ENCODE peak calls at places on chromosomes 11 and 22, in six cellular contexts. Y, H, Z, E, Q and P are unnamed samples.

GRCh38 chr11:44611687-44612437 is 46.4 kb downstream of the CD82 start:
- DNase-seq in Z (no peak), Q (no peak), E (peak), Y (no peak), H (peak), P (no peak)

GRCh38 chr22:44807915-44808690 is 55.7 kb downstream of the ARHGAP8 start:
- DNase-seq in E (no peak), H (no peak), Q (no peak), Z (peak), Y (no peak), P (peak)

GRCh38 chr11:59754494-59754858 is 700 bp upstream of the STX3 start:
- DNase-seq in Y (peak), Q (no peak), E (no peak), H (peak), Z (no peak), P (no peak)

GRCh38 chr11:5197538-5197937 is 2.9 kb downstream of the OR51V1 start:
- DNase-seq in Q (no peak), Z (no peak), Y (peak), E (no peak), H (no peak), P (no peak)

GRCh38 chr11:75627879-75628668 is 40.8 kb downstream of the MAP6 start:
- DNase-seq in E (no peak), H (no peak), Z (no peak), Q (no peak), Y (peak), P (peak)

GRCh38 chr22:24141586-24141985 is 39.7 kb upstream of the SUSD2 start:
- DNase-seq in E (no peak), Q (no peak), Y (peak), H (no peak), Z (no peak), P (no peak)

GRCh38 chr11:135069884-135070283 is 657.8 kb upstream of the B3GAT1 start:
- DNase-seq in Y (peak), Q (no peak), E (no peak), Z (no peak), H (no peak), P (no peak)

GRCh38 chr11:40054631-40055030 is 1404.8 kb downstream of the LRRC4C start:
- DNase-seq in E (no peak), Q (no peak), Z (no peak), H (no peak), Y (no peak), P (no peak)

GRCh38 chr11:114279778-114280532 is 16.2 kb upstream of the NNMT start:
- DNase-seq in H (no peak), Q (no peak), Y (peak), Z (no peak), E (no peak), P (no peak)

GRCh38 chr11:35917676-35918075 is 26.2 kb upstream of the LDLRAD3 start:
- DNase-seq in H (no peak), E (no peak), Z (no peak), Q (no peak), Y (no peak), P (no peak)

GRCh38 chr11:34833602-34834001 is 82.6 kb downstream of the APIP start:
- DNase-seq in Q (no peak), Z (no peak), Y (no peak), H (no peak), E (no peak), P (no peak)

GRCh38 chr11:114348200-114349191 is 51.8 kb downstream of the C11orf71 start:
- DNase-seq in Y (peak), Q (peak), H (peak), E (peak), Z (peak), P (peak)

GRCh38 chr22:31944700-31945477 is 554 bp downstream of the YWHAH start:
- DNase-seq in Q (no peak), H (no peak), Z (peak), Y (no peak), E (no peak), P (peak)

GRCh38 chr11:45379162-45379863 is 93.2 kb upstream of the SYT13 start:
- DNase-seq in Y (no peak), H (no peak), Q (no peak), Z (no peak), E (no peak), P (no peak)

GRCh38 chr11:130162733-130163132 is 3.2 kb downstream of the ST14 start:
- DNase-seq in Q (no peak), Y (peak), E (no peak), H (no peak), Z (no peak), P (no peak)

GRCh38 chr11:75351541-75352416 is at the start of gene ARRB1:
- DNase-seq in Z (peak), H (peak), E (peak), Y (peak), Q (no peak), P (peak)

GRCh38 chr11:124577664-124578427 is 8.0 kb downstream of the OR8A1 start:
- DNase-seq in E (no peak), Y (no peak), H (no peak), Q (no peak), Z (no peak), P (no peak)

GRCh38 chr11:32586576-32587190 is 3.1 kb downstream of the EIF3M start:
- DNase-seq in H (no peak), Z (no peak), Q (no peak), E (no peak), Y (peak), P (no peak)

GRCh38 chr11:78033040-78033439 is 10.0 kb upstream of the KCTD14 start:
- DNase-seq in Q (no peak), Y (peak), H (no peak), E (no peak), Z (no peak), P (no peak)

GRCh38 chr11:63761870-63762661 is 6.5 kb downstream of the ZFTA start:
- DNase-seq in Z (peak), E (no peak), H (no peak), Q (no peak), Y (no peak), P (peak)

GRCh38 chr11:125496465-125496817 is 376 bp upstream of the FEZ1 start:
- DNase-seq in H (no peak), Y (no peak), Q (no peak), Z (no peak), E (no peak), P (no peak)

GRCh38 chr11:132024587-132025295 is 654.3 kb downstream of the NTM start:
- DNase-seq in H (no peak), E (no peak), Q (no peak), Z (no peak), Y (peak), P (no peak)

GRCh38 chr11:118111744-118112035 is 24.9 kb upstream of the SMIM35 start:
- DNase-seq in Y (no peak), Q (no peak), E (no peak), H (no peak), Z (no peak), P (no peak)

GRCh38 chr11:44470849-44471248 is 94.6 kb upstream of the CD82 start:
- DNase-seq in E (no peak), Q (no peak), Y (no peak), H (no peak), Z (no peak), P (no peak)

GRCh38 chr11:17978553-17979287 is 34.1 kb downstream of the SERGEF start:
- DNase-seq in E (no peak), Y (peak), Z (peak), Q (no peak), H (no peak), P (peak)

GRCh38 chr11:66784575-66784974 is 55.6 kb upstream of the SPTBN2 start:
- DNase-seq in Y (no peak), Z (no peak), E (no peak), H (no peak), Q (no peak), P (no peak)

GRCh38 chr11:107731911-107732310 is 20.1 kb upstream of the SLN start:
- DNase-seq in Q (no peak), Y (no peak), Z (no peak), H (no peak), E (no peak), P (no peak)

GRCh38 chr11:130560000-130560852 is 111.8 kb downstream of the ADAMTS15 start:
- DNase-seq in H (no peak), Q (no peak), E (no peak), Y (no peak), Z (no peak), P (no peak)

GRCh38 chr11:66835762-66836405 is 7.4 kb upstream of the RCE1 start:
- DNase-seq in Y (peak), H (no peak), Q (peak), Z (no peak), E (no peak), P (no peak)

GRCh38 chr11:85725510-85726258 is 39.7 kb upstream of the CCDC89 start:
- DNase-seq in Z (no peak), Q (peak), Y (peak), H (no peak), E (no peak), P (no peak)

GRCh38 chr22:43859176-43859575 is 3.1 kb downstream of the SULT4A1 start:
- DNase-seq in Q (no peak), Z (no peak), E (no peak), Y (no peak), H (no peak), P (peak)

GRCh38 chr11:12069053-12069676 is 41.2 kb upstream of the MICAL2 start:
- DNase-seq in E (no peak), Q (no peak), Y (no peak), H (no peak), Z (no peak), P (no peak)

GRCh38 chr11:57868491-57868890 is 106.9 kb downstream of the CTNND1 start:
- DNase-seq in Y (no peak), Z (no peak), Q (no peak), H (no peak), E (no peak), P (no peak)

GRCh38 chr11:35765211-35765610 is 102.6 kb downstream of the TRIM44 start:
- DNase-seq in Q (no peak), H (no peak), Z (no peak), Y (no peak), E (no peak), P (no peak)

GRCh38 chr11:61969838-61970452 is 2.5 kb upstream of the FTH1 start:
- DNase-seq in Y (peak), Z (no peak), H (no peak), Q (no peak), E (no peak), P (no peak)

GRCh38 chr11:69888671-69889076 is 69.5 kb upstream of the FGF3 start:
- DNase-seq in Z (peak), H (peak), Y (peak), E (peak), Q (peak), P (peak)